ENCODE peak calls at places on chromosomes 2 and 18, in five cellular contexts. E is B cell, K is HTR-8/SVneo, U is left colon, T is T-helper 1 cell. X is an unnamed sample.

GRCh38 chr2:213080969-213081617 is 70.3 kb downstream of the IKZF2 start:
- DNase-seq in E (no peak), K (no peak), U (no peak), T (no peak), X (no peak)

GRCh38 chr18:29176681-29177080 is 999.8 kb upstream of the CDH2 start:
- DNase-seq in E (no peak), K (no peak), U (no peak), T (no peak), X (no peak)

GRCh38 chr18:80108122-80108536 is 933 bp upstream of the ADNP2 start:
- DNase-seq in E (peak), K (no peak), U (no peak), T (peak), X (no peak)

GRCh38 chr2:128437181-128437520 is 118.5 kb upstream of the HS6ST1 start:
- DNase-seq in E (no peak), K (no peak), U (no peak), T (no peak), X (no peak)

GRCh38 chr2:222960126-222960525 is 91.9 kb upstream of the KCNE4 start:
- DNase-seq in E (no peak), K (no peak), U (no peak), T (no peak), X (no peak)

GRCh38 chr2:202186641-202187202 is 51.7 kb downstream of the SUMO1 start:
- DNase-seq in E (no peak), K (no peak), U (no peak), T (no peak), X (no peak)

GRCh38 chr2:4673025-4673489 is 969.7 kb downstream of the DCDC2C start:
- DNase-seq in E (no peak), K (no peak), U (no peak), T (no peak), X (no peak)

GRCh38 chr2:65320042-65320711 is 92.5 kb downstream of the ACTR2 start:
- DNase-seq in E (no peak), K (peak), U (no peak), T (no peak), X (peak)

GRCh38 chr2:74291891-74292621 is 51.2 kb downstream of the SLC4A5 start:
- DNase-seq in E (no peak), K (no peak), U (no peak), T (no peak), X (no peak)

GRCh38 chr2:118833716-118834439 is 13.6 kb downstream of the EN1 start:
- DNase-seq in E (no peak), K (no peak), U (no peak), T (no peak), X (no peak)

GRCh38 chr2:95053543-95053942 is 28.0 kb downstream of the MAL start:
- DNase-seq in E (no peak), K (no peak), U (no peak), T (no peak), X (peak)

GRCh38 chr18:46335551-46336059 is 231.4 kb downstream of the HAUS1 start:
- DNase-seq in E (no peak), K (no peak), U (no peak), T (no peak), X (no peak)

GRCh38 chr2:20641123-20641985 is 9.5 kb downstream of the HS1BP3 start:
- DNase-seq in E (no peak), K (no peak), U (no peak), T (no peak), X (no peak)